ENCODE peak calls at places on chromosome 14, in four cellular contexts. Z is HepG2, T is H1, N is GM12878. L is an unnamed sample.

GRCh38 chr14:72546359-72547035 is 347.4 kb downstream of the DPF3 start:
- DNase-seq in Z (no peak), N (no peak), T (no peak), L (no peak)

GRCh38 chr14:24816011-24816928 is 182.3 kb upstream of the GZMB start:
- DNase-seq in N (no peak), T (no peak), Z (peak; percentile 100), L (no peak)

GRCh38 chr14:77799863-77800730 is at the start of gene ADCK1:
- DNase-seq in T (peak; percentile 88), Z (peak; percentile 68), N (peak; percentile 34), L (peak; percentile 51)

GRCh38 chr14:105733081-105734065 is 207.0 kb downstream of the TMEM121 start:
- DNase-seq in Z (no peak), T (no peak), N (no peak), L (no peak)

GRCh38 chr14:77290705-77291104 is 19.7 kb upstream of the NGB start:
- DNase-seq in N (no peak), Z (no peak), T (no peak), L (no peak)

GRCh38 chr14:67191768-67192290 is 2.6 kb downstream of the GARIN2 start:
- DNase-seq in T (no peak), N (no peak), Z (no peak), L (no peak)

GRCh38 chr14:99264691-99265090 is 7.3 kb downstream of the BCL11B start:
- DNase-seq in T (no peak), Z (no peak), N (no peak), L (no peak)

GRCh38 chr14:55245657-55246268 is 25.5 kb upstream of the FBXO34 start:
- DNase-seq in Z (peak; percentile 25), T (no peak), N (no peak), L (no peak)

GRCh38 chr14:71262466-71262865 is 355.2 kb downstream of the PCNX1 start:
- DNase-seq in T (no peak), Z (no peak), N (no peak), L (no peak)

GRCh38 chr14:48857366-48857765 is 728.8 kb downstream of the RPS29 start:
- DNase-seq in T (no peak), N (no peak), Z (no peak), L (no peak)

GRCh38 chr14:101232340-101233015 is 328.8 kb upstream of the DIO3 start:
- DNase-seq in N (no peak), Z (no peak), T (peak; percentile 43), L (no peak)

GRCh38 chr14:31261859-31262739 is 54.5 kb upstream of the HECTD1 start:
- DNase-seq in Z (peak; percentile 100), T (no peak), N (peak; percentile 37), L (no peak)

GRCh38 chr14:31360919-31361662 is 59.3 kb downstream of the HEATR5A start:
- DNase-seq in Z (no peak), N (no peak), T (no peak), L (no peak)

GRCh38 chr14:32650030-32650429 is 288.6 kb upstream of the NPAS3 start:
- DNase-seq in Z (no peak), T (no peak), N (no peak), L (no peak)

GRCh38 chr14:91399868-91400640 is 17.6 kb downstream of the CCDC88C start:
- DNase-seq in N (no peak), T (peak; percentile 55), Z (no peak), L (no peak)

GRCh38 chr14:51398898-51399297 is 158.9 kb downstream of the TMX1 start:
- DNase-seq in T (no peak), Z (no peak), N (no peak), L (no peak)

GRCh38 chr14:103545915-103546650 is 16.4 kb downstream of the BAG5 start:
- DNase-seq in Z (no peak), T (no peak), N (no peak), L (no peak)

GRCh38 chr14:77980475-77981321 is 180.8 kb downstream of the ADCK1 start:
- DNase-seq in T (peak; percentile 80), Z (no peak), N (no peak), L (no peak)

GRCh38 chr14:67253076-67253635 is 11.9 kb downstream of the PALS1 start:
- DNase-seq in N (no peak), Z (no peak), T (no peak), L (no peak)

GRCh38 chr14:64232095-64232830 is 61.9 kb downstream of the ESR2 start:
- DNase-seq in N (peak; percentile 88), T (no peak), Z (no peak), L (no peak)

GRCh38 chr14:93683241-93683640 is 105.0 kb downstream of the PRIMA1 start:
- DNase-seq in Z (no peak), T (peak; percentile 54), N (no peak), L (no peak)

GRCh38 chr14:100568164-100568997 is 18.8 kb downstream of the BEGAIN start:
- DNase-seq in Z (no peak), T (peak; percentile 68), N (no peak), L (no peak)

GRCh38 chr14:53022593-53022992 is 71.7 kb upstream of the FERMT2 start:
- DNase-seq in N (no peak), T (no peak), Z (no peak), L (no peak)

GRCh38 chr14:37580146-37580545 is 14.9 kb downstream of the FOXA1 start:
- DNase-seq in T (no peak), N (no peak), Z (no peak), L (no peak)

GRCh38 chr14:50725761-50726160 is 57.7 kb upstream of the SAV1 start:
- DNase-seq in T (no peak), N (no peak), Z (no peak), L (no peak)

GRCh38 chr14:70822706-70823185 is 13.4 kb upstream of the MAP3K9 start:
- DNase-seq in T (peak; percentile 83), Z (no peak), N (no peak), L (peak; percentile 40)

GRCh38 chr14:44960146-44960545 is 1.6 kb downstream of the KLHL28 start:
- DNase-seq in T (no peak), Z (no peak), N (no peak), L (no peak)

GRCh38 chr14:101410126-101410525 is 151.2 kb upstream of the DIO3 start:
- DNase-seq in T (no peak), Z (no peak), N (no peak), L (no peak)

GRCh38 chr14:50092006-50092555 is 24.3 kb downstream of the VCPKMT start:
- DNase-seq in T (no peak), Z (no peak), N (no peak), L (no peak)

GRCh38 chr14:88775532-88775931 is 17.2 kb downstream of the EML5 start:
- DNase-seq in Z (no peak), T (no peak), N (no peak), L (no peak)

GRCh38 chr14:92490239-92490959 is 23.2 kb upstream of the RIN3 start:
- DNase-seq in N (no peak), T (peak; percentile 29), Z (no peak), L (no peak)
- H3K4me1 ChIP-seq in N (peaks cover 8% of the 10 kb centered on the region), T (peaks cover 8% of the 10 kb centered on the region), Z (peaks cover 19% of the 10 kb centered on the region), L (no peaks in the 10 kb centered on the region)

GRCh38 chr14:75711134-75711795 is 50.2 kb downstream of the TTLL5 start:
- DNase-seq in Z (peak; percentile 47), T (peak; percentile 47), N (no peak), L (peak; percentile 16)
- TF ChIP-seq SUZ12 in Z (no peak), T (no peak), N (no peak), L (no peak)

DNA sequence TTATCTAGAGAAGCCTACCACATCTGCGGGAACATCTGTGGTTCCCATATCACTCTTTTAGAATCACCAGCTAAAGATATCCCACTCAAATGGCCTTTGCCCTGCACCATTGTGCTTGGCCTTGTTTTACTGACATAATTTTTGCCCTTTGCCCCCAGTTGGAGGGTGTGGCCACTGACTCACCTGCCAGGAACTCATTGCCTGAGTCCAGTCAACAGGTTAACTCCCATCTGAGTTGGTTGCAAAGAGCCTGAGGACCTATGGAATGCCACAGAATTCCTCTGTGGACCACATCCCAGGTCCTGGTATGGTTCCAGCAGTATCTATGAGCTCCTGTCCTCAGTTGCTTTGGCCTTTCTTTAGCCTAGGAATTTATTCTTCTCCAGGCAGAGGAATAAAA is 55.7 kb upstream of the PTGR2 start:
- DNase-seq in Z (peak; percentile 93), T (no peak), N (no peak), L (no peak)
- TF ChIP-seq ZNF274 in Z (no peak), T (no peak), N (no peak), L (no peak)

GRCh38 chr14:68470361-68470760 is 322.5 kb downstream of the ZFP36L1 start:
- DNase-seq in Z (no peak), N (no peak), T (no peak), L (no peak)
- H3K4me1 ChIP-seq in Z (peaks cover 40% of the 10 kb centered on the region), N (peaks cover 24% of the 10 kb centered on the region), T (peaks cover 34% of the 10 kb centered on the region), L (peaks cover 16% of the 10 kb centered on the region)

DNA sequence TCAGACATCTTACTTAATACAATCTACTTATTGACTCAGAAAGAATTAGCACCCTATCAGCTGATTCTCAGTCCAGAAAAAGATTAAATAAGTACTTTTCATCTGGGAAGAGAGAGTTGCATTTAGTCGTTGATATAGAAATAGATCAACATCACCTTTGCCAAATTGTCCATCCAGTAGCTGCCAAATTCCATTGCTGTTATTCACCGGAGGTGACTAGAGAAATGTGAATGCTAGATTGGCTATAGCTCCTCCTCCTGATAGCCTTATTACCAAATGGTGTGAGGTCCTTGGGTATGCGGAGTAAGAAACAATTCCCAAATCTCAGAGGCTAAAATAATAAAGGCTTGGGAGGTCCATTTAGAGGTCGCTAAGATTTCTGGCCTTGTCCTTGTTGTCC is 723.3 kb upstream of the FLRT2 start:
- DNase-seq in Z (no peak), N (no peak), T (no peak), L (no peak)
- TF ChIP-seq SUZ12 in Z (no peak), N (no peak), T (no peak), L (no peak)

GRCh38 chr14:61511558-61511924 is 183.8 kb upstream of the HIF1A start:
- DNase-seq in N (no peak), T (no peak), Z (no peak), L (no peak)

GRCh38 chr14:61508526-61508925 is 186.8 kb upstream of the HIF1A start:
- DNase-seq in Z (no peak), N (no peak), T (no peak), L (no peak)

GRCh38 chr14:61512508-61512907 is 182.8 kb upstream of the HIF1A start:
- DNase-seq in N (no peak), Z (no peak), T (no peak), L (no peak)

GRCh38 chr14:61512026-61512425 is 183.3 kb upstream of the HIF1A start:
- DNase-seq in T (no peak), Z (no peak), N (no peak), L (no peak)

GRCh38 chr14:61510736-61511557 is 184.4 kb upstream of the HIF1A start:
- DNase-seq in N (no peak), T (no peak), Z (no peak), L (no peak)
- TF ChIP-seq ZNF274 in N (no peak), T (no peak), Z (no peak), L (no peak)

L was measured in NT2/D1.